ENCODE peak calls at places on chromosomes 7 and 10, in four cellular contexts. One of them, this sample, is unnamed.

GRCh38 chr7:122525355-122525754 is 173.6 kb downstream of the RNF133 start:
- DNase-seq in heart left ventricle: no peak
- DNase-seq in kidney: no peak
- DNase-seq in astrocyte: no peak
- DNase-seq in this sample: no peak

GRCh38 chr7:132846086-132846485 is 235.8 kb downstream of the CHCHD3 start:
- DNase-seq in heart left ventricle: peak; percentile 35
- DNase-seq in kidney: no peak
- DNase-seq in astrocyte: no peak
- DNase-seq in this sample: no peak

GRCh38 chr7:130894146-130895005 is 160.4 kb upstream of the KLF14 start:
- DNase-seq in heart left ventricle: peak; percentile 82
- DNase-seq in kidney: peak; percentile 96
- DNase-seq in astrocyte: peak; percentile 72
- DNase-seq in this sample: no peak

GRCh38 chr10:116469437-116469836 is 41.8 kb downstream of the PNLIPRP3 start:
- DNase-seq in heart left ventricle: no peak
- DNase-seq in kidney: no peak
- DNase-seq in astrocyte: peak; percentile 7
- DNase-seq in this sample: no peak

GRCh38 chr10:6136215-6137201 is 47.7 kb downstream of the RBM17 start:
- DNase-seq in heart left ventricle: no peak
- DNase-seq in kidney: peak; percentile 57
- DNase-seq in astrocyte: peak; percentile 78
- DNase-seq in this sample: no peak

GRCh38 chr10:44390585-44391072 is 5.7 kb upstream of the CXCL12 start:
- DNase-seq in heart left ventricle: no peak
- DNase-seq in kidney: peak; percentile 46
- DNase-seq in astrocyte: no peak
- DNase-seq in this sample: no peak

GRCh38 chr7:98240961-98241673 is 10.9 kb downstream of the TECPR1 start:
- DNase-seq in heart left ventricle: no peak
- DNase-seq in kidney: no peak
- DNase-seq in astrocyte: no peak
- DNase-seq in this sample: peak; percentile 63

GRCh38 chr7:41695661-41696322 is 7.1 kb downstream of the INHBA start:
- DNase-seq in heart left ventricle: no peak
- DNase-seq in kidney: no peak
- DNase-seq in astrocyte: peak; percentile 89
- DNase-seq in this sample: no peak

GRCh38 chr7:127619681-127620405 is 1.9 kb upstream of the PAX4 start:
- DNase-seq in heart left ventricle: no peak
- DNase-seq in kidney: no peak
- DNase-seq in astrocyte: no peak
- DNase-seq in this sample: no peak

GRCh38 chr7:103446046-103446520 is at the start of gene SLC26A5:
- DNase-seq in heart left ventricle: no peak
- DNase-seq in kidney: peak; percentile 75
- DNase-seq in astrocyte: no peak
- DNase-seq in this sample: peak; percentile 56

GRCh38 chr10:103188853-103189252 is 4.2 kb downstream of the NT5C2 start:
- DNase-seq in heart left ventricle: no peak
- DNase-seq in kidney: no peak
- DNase-seq in astrocyte: no peak
- DNase-seq in this sample: no peak

GRCh38 chr7:72196176-72196575 is 216.0 kb downstream of the CALN1 start:
- DNase-seq in heart left ventricle: no peak
- DNase-seq in kidney: no peak
- DNase-seq in astrocyte: no peak
- DNase-seq in this sample: no peak

GRCh38 chr10:32111585-32111984 is 55.4 kb upstream of the KIF5B start:
- DNase-seq in heart left ventricle: no peak
- DNase-seq in kidney: no peak
- DNase-seq in astrocyte: peak; percentile 4
- DNase-seq in this sample: no peak

GRCh38 chr7:46786221-46786951 is 795.5 kb downstream of the TNS3 start:
- DNase-seq in heart left ventricle: no peak
- DNase-seq in kidney: no peak
- DNase-seq in astrocyte: peak; percentile 80
- DNase-seq in this sample: no peak

GRCh38 chr10:8130973-8131911 is 76.8 kb downstream of the GATA3 start:
- DNase-seq in heart left ventricle: no peak
- DNase-seq in kidney: no peak
- DNase-seq in astrocyte: peak; percentile 82
- DNase-seq in this sample: no peak

GRCh38 chr7:7970620-7971307 is 2.2 kb downstream of the GLCCI1 start:
- DNase-seq in heart left ventricle: no peak
- DNase-seq in kidney: no peak
- DNase-seq in astrocyte: peak; percentile 18
- DNase-seq in this sample: peak; percentile 45

GRCh38 chr10:1063232-1063862 is 7.2 kb downstream of the WDR37 start:
- DNase-seq in heart left ventricle: no peak
- DNase-seq in kidney: no peak
- DNase-seq in astrocyte: no peak
- DNase-seq in this sample: no peak

GRCh38 chr10:50248598-50248997 is 2.7 kb downstream of the ASAH2 start:
- DNase-seq in heart left ventricle: no peak
- DNase-seq in kidney: no peak
- DNase-seq in astrocyte: no peak
- DNase-seq in this sample: no peak

GRCh38 chr7:130734525-130735272 is 692 bp upstream of the KLF14 start:
- DNase-seq in heart left ventricle: no peak
- DNase-seq in kidney: no peak
- DNase-seq in astrocyte: no peak
- DNase-seq in this sample: no peak

GRCh38 chr10:114711487-114712250 is 53.6 kb upstream of the ABLIM1 start:
- DNase-seq in heart left ventricle: no peak
- DNase-seq in kidney: no peak
- DNase-seq in astrocyte: no peak
- DNase-seq in this sample: no peak

GRCh38 chr7:116525298-116525912 is 569 bp downstream of the CAV1 start:
- DNase-seq in heart left ventricle: peak; percentile 58
- DNase-seq in kidney: peak; percentile 70
- DNase-seq in astrocyte: no peak
- DNase-seq in this sample: no peak

GRCh38 chr10:72503241-72503640 is 122.6 kb downstream of the MICU1 start:
- DNase-seq in heart left ventricle: no peak
- DNase-seq in kidney: no peak
- DNase-seq in astrocyte: peak; percentile 62
- DNase-seq in this sample: no peak

GRCh38 chr7:97118306-97118917 is 914 bp downstream of the SDHAF3 start:
- DNase-seq in heart left ventricle: no peak
- DNase-seq in kidney: no peak
- DNase-seq in astrocyte: no peak
- DNase-seq in this sample: no peak

GRCh38 chr10:87862644-87863101 is 660 bp downstream of the KLLN start:
- DNase-seq in heart left ventricle: no peak
- DNase-seq in kidney: no peak
- DNase-seq in astrocyte: no peak
- DNase-seq in this sample: no peak

GRCh38 chr10:29332061-29332760 is 43.3 kb downstream of the LYZL1 start:
- DNase-seq in heart left ventricle: no peak
- DNase-seq in kidney: no peak
- DNase-seq in astrocyte: no peak
- DNase-seq in this sample: no peak

GRCh38 chr10:43353495-43354324 is 17.7 kb upstream of the FXYD4 start:
- DNase-seq in heart left ventricle: no peak
- DNase-seq in kidney: no peak
- DNase-seq in astrocyte: peak; percentile 63
- DNase-seq in this sample: no peak

GRCh38 chr7:105623906-105624305 is 42.6 kb upstream of the EFCAB10 start:
- DNase-seq in heart left ventricle: no peak
- DNase-seq in kidney: no peak
- DNase-seq in astrocyte: no peak
- DNase-seq in this sample: no peak

GRCh38 chr7:105621617-105622016 is 40.3 kb upstream of the EFCAB10 start:
- DNase-seq in heart left ventricle: peak; percentile 68
- DNase-seq in kidney: no peak
- DNase-seq in astrocyte: peak; percentile 43
- DNase-seq in this sample: no peak

GRCh38 chr7:105623378-105623777 is 42.1 kb upstream of the EFCAB10 start:
- DNase-seq in heart left ventricle: no peak
- DNase-seq in kidney: no peak
- DNase-seq in astrocyte: no peak
- DNase-seq in this sample: no peak

GRCh38 chr7:105619590-105619989 is 38.3 kb upstream of the EFCAB10 start:
- DNase-seq in heart left ventricle: no peak
- DNase-seq in kidney: no peak
- DNase-seq in astrocyte: no peak
- DNase-seq in this sample: no peak

GRCh38 chr7:105622114-105622731 is 40.9 kb upstream of the EFCAB10 start:
- DNase-seq in heart left ventricle: no peak
- DNase-seq in kidney: no peak
- DNase-seq in astrocyte: no peak
- DNase-seq in this sample: no peak
- H3K36me3 ChIP-seq in heart left ventricle: peaks cover 51% of the 10 kb centered on the region
- H3K36me3 ChIP-seq in kidney: peaks cover 17% of the 10 kb centered on the region
- H3K36me3 ChIP-seq in astrocyte: no peaks in the 10 kb centered on the region
- H3K36me3 ChIP-seq in this sample: peaks cover 3% of the 10 kb centered on the region

GRCh38 chr7:37342170-37342569 is 106.5 kb downstream of the ELMO1 start:
- DNase-seq in heart left ventricle: no peak
- DNase-seq in kidney: no peak
- DNase-seq in astrocyte: no peak
- DNase-seq in this sample: no peak
- H3K4me1 ChIP-seq in heart left ventricle: peaks cover 7% of the 10 kb centered on the region
- H3K4me1 ChIP-seq in kidney: no peaks in the 10 kb centered on the region
- H3K4me1 ChIP-seq in astrocyte: no peaks in the 10 kb centered on the region
- H3K4me1 ChIP-seq in this sample: peaks cover 2% of the 10 kb centered on the region

GRCh38 chr10:3165196-3165595 is 7.4 kb downstream of the PITRM1 start:
- DNase-seq in heart left ventricle: no peak
- DNase-seq in kidney: no peak
- DNase-seq in astrocyte: no peak
- DNase-seq in this sample: no peak

GRCh38 chr10:3166496-3167290 is 5.9 kb downstream of the PITRM1 start:
- DNase-seq in heart left ventricle: no peak
- DNase-seq in kidney: no peak
- DNase-seq in astrocyte: no peak
- DNase-seq in this sample: no peak

GRCh38 chr10:3159160-3159559 is 13.4 kb downstream of the PITRM1 start:
- DNase-seq in heart left ventricle: no peak
- DNase-seq in kidney: no peak
- DNase-seq in astrocyte: no peak
- DNase-seq in this sample: no peak

GRCh38 chr10:3163879-3164278 is 8.7 kb downstream of the PITRM1 start:
- DNase-seq in heart left ventricle: no peak
- DNase-seq in kidney: no peak
- DNase-seq in astrocyte: no peak
- DNase-seq in this sample: no peak

DNA sequence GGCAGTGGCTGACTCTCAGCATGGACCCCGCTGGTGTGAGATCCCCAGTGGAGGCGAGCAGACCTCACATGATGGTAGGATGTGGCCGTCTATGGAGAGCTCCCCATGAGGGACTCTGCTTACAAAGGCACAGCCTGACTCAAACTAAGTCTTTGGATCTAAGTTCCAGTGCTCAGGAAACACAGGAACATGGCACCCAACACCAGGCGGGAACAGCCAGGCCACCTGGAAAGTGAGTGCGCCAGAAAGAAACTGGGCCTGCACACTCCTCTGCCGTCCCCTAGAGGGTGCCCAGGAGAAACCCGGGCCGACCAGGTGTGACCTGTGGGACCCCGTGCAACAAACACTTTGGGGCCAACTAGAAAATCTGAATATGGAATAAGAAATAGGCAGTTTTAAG is 10.0 kb downstream of the PITRM1 start:
- DNase-seq in heart left ventricle: no peak
- DNase-seq in kidney: no peak
- DNase-seq in astrocyte: no peak
- DNase-seq in this sample: no peak
- H3K36me3 ChIP-seq in heart left ventricle: peaks cover 97% of the 10 kb centered on the region
- H3K36me3 ChIP-seq in kidney: peaks cover 44% of the 10 kb centered on the region
- H3K36me3 ChIP-seq in astrocyte: peaks cover 81% of the 10 kb centered on the region
- H3K36me3 ChIP-seq in this sample: no peaks in the 10 kb centered on the region

GRCh38 chr10:95493862-95494261 is 67.3 kb downstream of the SORBS1 start:
- DNase-seq in heart left ventricle: no peak
- DNase-seq in kidney: no peak
- DNase-seq in astrocyte: no peak
- DNase-seq in this sample: no peak
- H3K4me1 ChIP-seq in heart left ventricle: peaks cover 3% of the 10 kb centered on the region
- H3K4me1 ChIP-seq in kidney: no peaks in the 10 kb centered on the region
- H3K4me1 ChIP-seq in astrocyte: no peaks in the 10 kb centered on the region
- H3K4me1 ChIP-seq in this sample: no peaks in the 10 kb centered on the region

GRCh38 chr10:4174197-4174596 is 389.2 kb upstream of the KLF6 start:
- DNase-seq in heart left ventricle: no peak
- DNase-seq in kidney: no peak
- DNase-seq in astrocyte: no peak
- DNase-seq in this sample: peak; percentile 41

GRCh38 chr10:4169448-4169847 is 384.4 kb upstream of the KLF6 start:
- DNase-seq in heart left ventricle: no peak
- DNase-seq in kidney: no peak
- DNase-seq in astrocyte: no peak
- DNase-seq in this sample: no peak

GRCh38 chr10:4167216-4167615 is 382.2 kb upstream of the KLF6 start:
- DNase-seq in heart left ventricle: no peak
- DNase-seq in kidney: no peak
- DNase-seq in astrocyte: no peak
- DNase-seq in this sample: no peak

GRCh38 chr10:4170181-4170580 is 385.2 kb upstream of the KLF6 start:
- DNase-seq in heart left ventricle: no peak
- DNase-seq in kidney: no peak
- DNase-seq in astrocyte: no peak
- DNase-seq in this sample: no peak

GRCh38 chr10:4170633-4171314 is 385.8 kb upstream of the KLF6 start:
- DNase-seq in heart left ventricle: no peak
- DNase-seq in kidney: no peak
- DNase-seq in astrocyte: no peak
- DNase-seq in this sample: no peak
- H3K36me3 ChIP-seq in heart left ventricle: no peaks in the 10 kb centered on the region
- H3K36me3 ChIP-seq in kidney: no peaks in the 10 kb centered on the region
- H3K36me3 ChIP-seq in astrocyte: no peaks in the 10 kb centered on the region
- H3K36me3 ChIP-seq in this sample: no peaks in the 10 kb centered on the region

GRCh38 chr7:151086802-151087246 is 549 bp downstream of the AGAP3 start:
- DNase-seq in heart left ventricle: no peak
- DNase-seq in kidney: peak; percentile 85
- DNase-seq in astrocyte: no peak
- DNase-seq in this sample: peak; percentile 52

GRCh38 chr7:151083824-151084160 is 499 bp upstream of the TMUB1 start:
- DNase-seq in heart left ventricle: no peak
- DNase-seq in kidney: no peak
- DNase-seq in astrocyte: no peak
- DNase-seq in this sample: no peak

GRCh38 chr7:151085691-151086620 is at the start of gene AGAP3:
- DNase-seq in heart left ventricle: peak; percentile 91
- DNase-seq in kidney: peak; percentile 96
- DNase-seq in astrocyte: peak; percentile 75
- DNase-seq in this sample: peak; percentile 95

GRCh38 chr7:151083071-151083823 is at the start of gene TMUB1:
- DNase-seq in heart left ventricle: peak; percentile 87
- DNase-seq in kidney: peak; percentile 94
- DNase-seq in astrocyte: no peak
- DNase-seq in this sample: peak; percentile 86

GRCh38 chr7:151085329-151085690 is 965 bp upstream of the AGAP3 start:
- DNase-seq in heart left ventricle: no peak
- DNase-seq in kidney: no peak
- DNase-seq in astrocyte: no peak
- DNase-seq in this sample: no peak
- H3K4me1 ChIP-seq in heart left ventricle: peaks cover 14% of the 10 kb centered on the region
- H3K4me1 ChIP-seq in kidney: peaks cover 16% of the 10 kb centered on the region
- H3K4me1 ChIP-seq in astrocyte: peaks cover 51% of the 10 kb centered on the region
- H3K4me1 ChIP-seq in this sample: peaks cover 26% of the 10 kb centered on the region

This sample was measured in BE2C.